ENCODE peak calls at places on chromosomes 1 and 21, in ten cellular contexts. F, X, R, Z, Y, L, O, V, B and W are unnamed samples. For H3K27me3 and H3K9me3, the result is how much of the 10 kb centered on the place peaks cover.

GRCh38 chr1:241101622-241102021 is 255.4 kb downstream of the RGS7 start:
- DNase-seq in Z (no peak), R (no peak), B (no peak), V (no peak), X (no peak), L (no peak), O (no peak), Y (no peak), F (no peak), W (no peak)

GRCh38 chr1:156939786-156940334 is 19.4 kb downstream of the LRRC71 start:
- DNase-seq in B (no peak), Y (no peak), V (no peak), O (no peak), R (no peak), Z (peak), F (no peak), L (no peak), X (no peak), W (no peak)

GRCh38 chr1:106613861-106614260 is 442.6 kb upstream of the PRMT6 start:
- DNase-seq in V (no peak), Y (no peak), L (no peak), X (no peak), Z (no peak), B (no peak), F (no peak), O (no peak), R (no peak), W (no peak)

GRCh38 chr1:151314137-151314875 is 12.9 kb downstream of the PI4KB start:
- DNase-seq in Y (peak), X (peak), F (peak), R (peak), L (no peak), B (no peak), V (peak), O (no peak), Z (peak), W (no peak)

GRCh38 chr1:87718241-87718950 is 389.7 kb downstream of the LMO4 start:
- DNase-seq in Y (no peak), O (no peak), F (no peak), Z (no peak), B (no peak), V (no peak), L (no peak), X (no peak), R (no peak), W (no peak)

GRCh38 chr1:15476927-15477326 is 1.0 kb downstream of the CELA2B start:
- DNase-seq in F (no peak), B (no peak), O (no peak), X (no peak), Y (no peak), V (no peak), L (no peak), Z (no peak), R (no peak), W (no peak)

GRCh38 chr1:244952940-244953339 is 88.6 kb upstream of the HNRNPU start:
- DNase-seq in F (no peak), R (no peak), L (no peak), Z (no peak), O (no peak), V (no peak), Y (no peak), X (no peak), B (no peak), W (no peak)

GRCh38 chr1:66400660-66401059 is 133.3 kb upstream of the SGIP1 start:
- DNase-seq in B (no peak), O (no peak), R (no peak), L (no peak), X (no peak), Z (no peak), Y (no peak), F (no peak), V (no peak), W (no peak)

GRCh38 chr1:53690411-53690810 is 48.6 kb downstream of the GLIS1 start:
- DNase-seq in Y (no peak), L (no peak), F (no peak), R (no peak), Z (no peak), X (no peak), V (no peak), B (no peak), O (no peak), W (no peak)

GRCh38 chr1:53688703-53689102 is 50.3 kb downstream of the GLIS1 start:
- DNase-seq in O (no peak), F (no peak), V (no peak), L (no peak), X (no peak), B (no peak), R (no peak), Z (no peak), Y (no peak), W (no peak)

GRCh38 chr1:53687886-53688285 is 51.1 kb downstream of the GLIS1 start:
- DNase-seq in Z (no peak), F (no peak), R (no peak), V (no peak), X (no peak), O (no peak), Y (no peak), B (no peak), L (no peak), W (no peak)

GRCh38 chr1:53689736-53690401 is 49.1 kb downstream of the GLIS1 start:
- DNase-seq in V (no peak), R (no peak), F (no peak), O (no peak), B (no peak), L (no peak), Z (no peak), X (no peak), Y (no peak), W (no peak)

DNA sequence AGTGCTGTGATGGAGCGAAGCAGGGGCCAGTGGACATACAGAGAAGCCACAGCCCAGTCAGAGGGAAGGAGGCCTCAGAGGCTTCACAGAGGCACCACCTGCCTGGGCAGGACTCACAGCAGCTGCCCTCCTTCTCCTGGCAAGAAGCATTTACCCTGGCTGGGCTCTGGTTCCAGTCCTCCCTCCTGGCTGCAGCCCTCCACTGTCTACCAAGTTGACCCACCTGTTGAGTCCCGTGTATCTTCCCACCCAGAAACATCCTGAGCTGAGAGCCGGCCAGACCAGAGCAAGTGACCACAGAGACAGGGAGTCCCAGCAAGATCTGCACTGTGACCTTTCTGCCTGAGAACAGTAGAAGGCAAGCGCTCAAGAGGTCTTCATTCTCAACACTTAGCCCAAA is 49.7 kb downstream of the GLIS1 start:
- DNase-seq in L (no peak), B (no peak), X (no peak), V (no peak), Y (no peak), R (no peak), F (no peak), O (no peak), Z (no peak), W (no peak)
- H3K27me3 ChIP-seq in L (half or more), B (under half), X (under half), V (under half), Y (under half), R (under half), F (under half), O (under half), Z (under half), W (under half)

DNA sequence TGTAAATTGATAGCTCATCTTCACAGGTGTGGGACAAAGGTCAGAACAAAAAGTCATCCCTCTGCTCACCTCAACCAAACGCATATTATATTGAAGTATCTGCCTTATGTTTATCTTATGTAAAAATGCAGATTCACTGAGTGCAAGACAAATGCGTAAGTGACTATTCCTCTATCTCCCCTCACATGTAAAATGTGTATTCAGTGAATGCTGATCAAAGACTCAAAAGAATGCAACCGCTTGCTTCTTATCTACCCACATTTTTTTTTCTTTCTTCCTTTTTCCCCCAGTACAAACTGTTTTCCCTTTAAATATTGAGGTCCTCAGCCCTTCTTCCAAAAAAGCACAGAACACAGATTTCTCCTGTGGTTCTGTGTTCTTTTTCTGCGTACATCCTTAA is 1882.9 kb downstream of the NCAM2 start:
- DNase-seq in O (no peak), B (no peak), R (no peak), X (no peak), Y (no peak), L (no peak), Z (no peak), F (no peak), V (no peak), W (no peak)
- H3K9me3 ChIP-seq in O (under half), B (under half), R (under half), X (under half), Y (under half), L (under half), Z (under half), F (under half), V (under half), W (under half)

GRCh38 chr1:38613996-38614395 is 245.6 kb downstream of the RRAGC start:
- DNase-seq in L (no peak), F (no peak), Z (no peak), V (no peak), O (no peak), R (no peak), X (no peak), B (no peak), Y (no peak), W (no peak)
- H3K27me3 ChIP-seq in L (under half), F (under half), Z (under half), V (under half), O (under half), R (under half), X (under half), B (under half), Y (under half), W (under half)

DNA sequence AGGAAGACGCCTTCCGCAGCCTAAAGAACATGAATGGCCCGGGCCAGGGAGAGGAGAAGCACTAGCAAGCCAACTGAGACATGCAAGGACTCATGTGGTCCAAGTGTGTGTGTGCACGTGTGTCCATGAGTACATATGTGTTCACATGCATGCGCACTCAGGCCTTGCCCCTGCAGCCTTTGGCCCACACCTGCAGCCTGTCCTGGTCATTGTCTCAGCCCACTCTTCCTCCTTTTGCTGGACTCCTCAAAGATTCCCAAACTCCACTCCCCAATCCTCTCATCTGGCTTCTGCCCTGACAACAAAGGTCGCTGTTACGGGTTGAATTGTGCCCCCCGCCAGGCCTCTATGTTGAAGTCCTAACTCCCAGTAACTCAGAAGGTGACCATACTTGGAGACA is 21.9 kb downstream of the CDCA8 start:
- DNase-seq in F (no peak), V (no peak), L (no peak), B (no peak), R (no peak), X (no peak), Z (no peak), O (no peak), Y (no peak), W (no peak)
- H3K9me3 ChIP-seq in F (under half), V (under half), L (under half), B (under half), R (under half), X (under half), Z (under half), O (under half), Y (under half), W (under half)

DNA sequence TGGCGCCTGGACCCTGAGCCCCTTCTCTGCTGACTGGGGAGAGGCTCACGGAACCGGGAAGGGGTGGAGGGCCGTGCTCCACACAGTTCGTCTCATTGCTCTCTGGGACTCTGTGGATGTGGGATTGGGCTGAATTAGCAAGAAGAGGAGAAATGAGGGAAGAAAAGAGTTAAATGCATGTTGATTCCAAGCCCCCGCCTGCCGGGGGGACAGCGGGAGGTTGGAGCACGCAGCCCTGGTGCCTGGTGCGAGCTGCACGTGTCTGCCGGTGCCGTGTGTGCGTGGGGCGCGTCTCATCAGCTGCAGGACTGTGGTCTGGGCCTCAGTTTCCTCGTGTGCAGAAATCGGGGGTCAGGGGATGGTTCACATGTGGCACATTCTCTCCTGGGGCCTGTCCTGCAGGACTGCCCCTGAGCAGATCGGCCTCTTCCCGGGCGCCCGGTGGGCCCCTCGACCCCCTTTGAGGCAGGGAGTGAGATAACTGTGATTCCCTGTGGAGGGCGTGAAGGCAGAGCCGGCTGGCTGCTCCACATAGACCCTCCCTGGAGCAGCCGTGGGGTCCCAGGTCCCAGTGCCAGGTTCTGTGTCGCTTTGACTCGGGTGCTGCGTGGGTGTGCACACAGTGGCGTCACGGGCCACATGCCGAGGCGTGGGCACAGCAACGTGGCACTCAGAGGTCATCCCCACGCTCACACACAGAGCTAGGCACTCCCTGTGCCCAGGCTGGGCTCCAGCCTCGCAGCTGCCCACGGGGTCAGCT is 11.4 kb downstream of the SAMD11 start:
- DNase-seq in O (no peak), R (no peak), X (no peak), F (no peak), Z (no peak), V (no peak), B (no peak), L (no peak), Y (no peak), W (no peak)
- H3K27me3 ChIP-seq in O (under half), R (under half), X (under half), F (under half), Z (under half), V (half or more), B (under half), L (half or more), Y (under half), W (under half)

DNA sequence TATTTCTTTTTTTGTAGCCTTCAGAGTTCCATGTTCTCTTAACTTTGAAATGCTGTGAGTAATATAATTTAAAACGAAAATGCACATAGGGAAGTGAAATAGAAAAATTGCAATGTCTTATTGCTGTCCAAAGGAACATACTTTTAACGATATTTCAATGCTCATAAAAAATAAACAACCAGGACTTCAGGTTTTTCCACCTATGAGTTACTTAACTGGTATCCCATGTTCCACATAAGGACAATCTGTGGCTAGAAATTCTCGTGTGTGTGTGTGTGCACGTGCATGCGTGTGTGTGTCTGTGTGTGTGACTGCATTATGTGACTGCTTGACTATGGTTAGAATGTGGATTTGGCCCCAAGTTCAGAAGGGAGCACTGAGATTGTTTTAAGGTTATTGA is 200.8 kb upstream of the ADGRL4 start:
- DNase-seq in L (no peak), O (no peak), X (no peak), R (no peak), Y (no peak), B (no peak), V (no peak), Z (no peak), F (no peak), W (no peak)
- H3K9me3 ChIP-seq in L (under half), O (under half), X (under half), R (under half), Y (under half), B (under half), V (under half), Z (under half), F (under half), W (under half)

DNA sequence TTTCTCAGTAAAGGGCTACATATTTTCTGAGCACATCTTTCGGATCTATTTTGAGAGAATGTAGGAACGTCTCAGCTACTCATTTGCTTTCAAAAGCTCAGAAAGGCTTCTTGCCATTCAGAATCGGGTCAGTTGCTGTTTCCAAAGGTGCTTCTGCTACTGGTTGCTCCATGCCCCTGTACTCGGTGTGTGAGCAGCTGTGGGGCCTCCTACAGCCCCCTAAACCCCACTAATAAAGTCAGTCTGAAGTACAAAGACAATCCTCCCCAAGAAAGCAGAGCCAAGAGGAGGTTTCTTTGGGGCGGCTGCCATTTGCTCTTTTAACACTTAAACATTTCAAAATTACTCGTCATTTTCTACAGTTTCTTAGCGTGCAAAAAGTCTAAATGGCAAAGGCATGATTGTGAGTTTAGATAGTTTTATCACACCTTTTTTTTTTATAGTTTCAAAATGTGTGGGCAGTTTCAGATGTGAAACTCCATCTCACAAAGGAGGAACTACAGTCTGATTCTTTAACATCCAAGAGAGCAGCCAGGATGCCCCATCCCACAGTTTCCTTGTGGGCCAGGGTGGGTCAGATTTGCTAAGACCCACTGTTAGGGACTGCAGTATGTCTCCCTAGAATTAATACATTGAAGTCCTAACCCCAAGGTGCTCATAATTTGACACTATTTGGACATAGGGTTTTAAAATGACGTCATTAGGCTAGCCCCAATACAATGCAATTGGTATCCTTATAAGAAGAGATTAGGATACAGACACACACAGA is 4.1 kb downstream of the RUNX1 start:
- DNase-seq in Z (no peak), B (no peak), O (no peak), X (no peak), Y (no peak), L (no peak), V (no peak), R (no peak), F (no peak), W (no peak)
- H3K27me3 ChIP-seq in Z (under half), B (under half), O (under half), X (under half), Y (under half), L (under half), V (under half), R (under half), F (under half), W (under half)

GRCh38 chr1:118987431-118988185 is 535 bp downstream of the TBX15 start:
- DNase-seq in O (no peak), Y (no peak), B (no peak), X (no peak), L (no peak), R (no peak), Z (peak), F (no peak), V (no peak), W (no peak)
- H3K9me3 ChIP-seq in O (under half), Y (under half), B (under half), X (under half), L (under half), R (under half), Z (under half), F (under half), V (under half), W (under half)

GRCh38 chr21:36563301-36563926 is 83.5 kb upstream of the CLDN14 start:
- DNase-seq in L (no peak), F (no peak), O (no peak), B (no peak), V (no peak), X (no peak), R (no peak), Y (no peak), Z (no peak), W (no peak)
- H3K27me3 ChIP-seq in L (half or more), F (under half), O (under half), B (under half), V (under half), X (under half), R (under half), Y (under half), Z (under half), W (under half)

GRCh38 chr1:228868731-228869024 is 133.4 kb downstream of the RHOU start:
- DNase-seq in V (no peak), X (no peak), Y (no peak), Z (no peak), R (no peak), F (no peak), O (no peak), L (no peak), B (no peak), W (no peak)
- H3K9me3 ChIP-seq in V (under half), X (under half), Y (under half), Z (under half), R (under half), F (under half), O (under half), L (under half), B (under half), W (under half)